ENCODE peak calls at places on chromosomes 7 and 10, in ten cellular contexts. O is NCI-H2107, E is osteocyte, G is uterus, K is colonic mucosa, X is T-cell, W is keratinocyte, N is GM13976, L is sciatic nerve, T is A549. J is an unnamed sample.

GRCh38 chr10:44244745-44245600 is 139.9 kb downstream of the CXCL12 start:
- DNase-seq in O (no peak), E (no peak), G (no peak), K (no peak), X (no peak), W (no peak), N (no peak), L (no peak), T (no peak), J (no peak)

GRCh38 chr7:90250601-90251303 is 5.8 kb downstream of the CFAP69 start:
- DNase-seq in O (no peak), E (no peak), G (no peak), K (no peak), X (no peak), W (no peak), N (no peak), L (no peak), T (no peak), J (no peak)

GRCh38 chr10:89153086-89153485 is 54.0 kb downstream of the CH25H start:
- DNase-seq in O (no peak), E (no peak), G (no peak), K (no peak), X (no peak), W (no peak), N (no peak), L (no peak), T (no peak), J (no peak)

GRCh38 chr10:128660726-128661125 is 534.5 kb upstream of the MKI67 start:
- DNase-seq in O (no peak), E (no peak), G (no peak), K (no peak), X (no peak), W (no peak), N (no peak), L (no peak), T (no peak), J (no peak)

GRCh38 chr10:6643962-6644361 is 63.9 kb upstream of the PRKCQ start:
- DNase-seq in O (no peak), E (no peak), G (no peak), K (no peak), X (no peak), W (no peak), N (no peak), L (no peak), T (no peak), J (no peak)

GRCh38 chr7:8295638-8296361 is 33.8 kb upstream of the ICA1 start:
- DNase-seq in O (peak), E (no peak), G (no peak), K (peak), X (peak), W (peak), N (peak), L (no peak), T (peak), J (no peak)

GRCh38 chr7:123641901-123642300 is 13.8 kb upstream of the LMOD2 start:
- DNase-seq in O (no peak), E (no peak), G (no peak), K (no peak), X (no peak), W (no peak), N (no peak), L (no peak), T (no peak), J (no peak)

GRCh38 chr10:124669141-124669823 is 74.9 kb downstream of the FAM53B start:
- DNase-seq in O (no peak), E (no peak), G (no peak), K (no peak), X (no peak), W (no peak), N (no peak), L (no peak), T (no peak), J (no peak)

GRCh38 chr7:80918406-80918805 is 445 bp downstream of the SEMA3C start:
- DNase-seq in O (no peak), E (no peak), G (no peak), K (no peak), X (no peak), W (no peak), N (peak), L (no peak), T (peak), J (no peak)

GRCh38 chr7:3537210-3537875 is 236.3 kb downstream of the SDK1 start:
- DNase-seq in O (no peak), E (no peak), G (no peak), K (no peak), X (no peak), W (no peak), N (no peak), L (no peak), T (no peak), J (no peak)

GRCh38 chr10:33240931-33241330 is 93.5 kb downstream of the NRP1 start:
- DNase-seq in O (no peak), E (no peak), G (no peak), K (no peak), X (no peak), W (no peak), N (no peak), L (no peak), T (no peak), J (no peak)

GRCh38 chr10:55283041-55283440 is 482.0 kb upstream of the PCDH15 start:
- DNase-seq in O (no peak), E (no peak), G (no peak), K (no peak), X (no peak), W (no peak), N (no peak), L (no peak), T (no peak), J (no peak)

J was measured in posterior vena cava.